ENCODE peak calls at places on chromosomes 3 and 15, in five cellular contexts. T is PC-3, P is OCI-LY7, W is MM.1S, V is SK-N-SH. Z is an unnamed sample. For H3K9me2, the result is how much of the 10 kb centered on the place peaks cover.

GRCh38 chr3:189202583-189202982 is 30.8 kb downstream of the TPRG1 start:
- DNase-seq in P (no peak), V (no peak), T (no peak), W (no peak), Z (peak)

GRCh38 chr3:52182691-52183090 is 15.3 kb upstream of the ALAS1 start:
- DNase-seq in W (no peak), P (no peak), V (no peak), T (no peak), Z (no peak)

GRCh38 chr3:55813268-55814097 is 326.4 kb upstream of the WNT5A start:
- DNase-seq in P (no peak), T (no peak), W (no peak), V (no peak), Z (no peak)

GRCh38 chr15:28936481-28936881 is 50.7 kb downstream of the APBA2 start:
- DNase-seq in V (no peak), T (no peak), P (no peak), W (no peak), Z (no peak)

GRCh38 chr3:9916734-9917680 is at the start of gene IL17RC:
- DNase-seq in T (peak), P (no peak), W (peak), V (peak), Z (peak)

GRCh38 chr3:53147903-53148400 is 13.1 kb upstream of the PRKCD start:
- DNase-seq in T (no peak), P (no peak), V (no peak), W (no peak), Z (no peak)

GRCh38 chr3:183159319-183159718 is 3.2 kb downstream of the LAMP3 start:
- DNase-seq in W (no peak), T (no peak), V (no peak), P (no peak), Z (peak)

GRCh38 chr15:64844576-64845140 is 2.9 kb downstream of the PLEKHO2 start:
- DNase-seq in P (peak), V (peak), T (no peak), W (no peak), Z (no peak)

GRCh38 chr3:184691397-184692131 is 20.3 kb downstream of the MAGEF1 start:
- DNase-seq in V (peak), W (no peak), P (no peak), T (no peak), Z (no peak)

GRCh38 chr3:197737319-197737649 is 580 bp upstream of the RUBCN start:
- DNase-seq in V (no peak), W (no peak), T (no peak), P (no peak), Z (no peak)

GRCh38 chr3:40741729-40742128 is 217.0 kb downstream of the ZNF621 start:
- DNase-seq in V (no peak), W (peak), P (peak), T (no peak), Z (no peak)

GRCh38 chr15:76057332-76058000 is 2.3 kb upstream of the TMEM266 start:
- DNase-seq in W (peak), T (peak), V (peak), P (peak), Z (peak)

GRCh38 chr3:196431193-196432136 is 762 bp downstream of the UBXN7 start:
- DNase-seq in P (peak), W (peak), T (peak), V (peak), Z (peak)

GRCh38 chr3:84959470-84960380 is 936 bp downstream of the CADM2 start:
- DNase-seq in T (no peak), V (peak), W (no peak), P (no peak), Z (peak)

GRCh38 chr3:103389356-103389755 is 954.5 kb downstream of the ZPLD1 start:
- DNase-seq in W (no peak), V (no peak), T (no peak), P (no peak), Z (no peak)

GRCh38 chr3:143201870-143202269 is 82.3 kb downstream of the CHST2 start:
- DNase-seq in T (no peak), W (no peak), P (no peak), V (no peak), Z (no peak)

GRCh38 chr3:34676431-34676830 is 878.0 kb downstream of the PDCD6IP start:
- DNase-seq in V (no peak), T (peak), W (no peak), P (no peak), Z (no peak)

GRCh38 chr15:85831415-85832113 is 36.8 kb upstream of the KLHL25 start:
- DNase-seq in V (peak), T (peak), P (peak), W (no peak), Z (peak)

GRCh38 chr3:15291589-15292541 is 40.5 kb downstream of the SH3BP5 start:
- DNase-seq in V (no peak), P (peak), T (no peak), W (peak), Z (no peak)

GRCh38 chr3:36175113-36175812 is 205.0 kb upstream of the STAC start:
- DNase-seq in W (no peak), V (no peak), T (no peak), P (no peak), Z (no peak)

GRCh38 chr3:71688121-71688520 is 37.1 kb downstream of the EIF4E3 start:
- DNase-seq in P (no peak), V (no peak), W (no peak), T (peak), Z (no peak)

GRCh38 chr3:197328198-197328597 is 29.8 kb upstream of the DLG1 start:
- DNase-seq in T (no peak), P (no peak), W (no peak), V (no peak), Z (no peak)

GRCh38 chr3:50336452-50337174 is 4.0 kb downstream of the RASSF1 start:
- DNase-seq in V (no peak), T (peak), P (no peak), W (no peak), Z (peak)

GRCh38 chr15:92528736-92529135 is 126.8 kb downstream of the FAM174B start:
- DNase-seq in V (no peak), T (no peak), W (no peak), P (no peak), Z (no peak)

GRCh38 chr3:145815707-145816413 is 345.1 kb downstream of the PLOD2 start:
- DNase-seq in V (no peak), T (no peak), W (no peak), P (no peak), Z (peak)

GRCh38 chr15:100939786-100940185 is 20.6 kb downstream of the LRRK1 start:
- DNase-seq in W (no peak), P (no peak), T (no peak), V (no peak), Z (no peak)

GRCh38 chr3:11172136-11172670 is 17.9 kb downstream of the HRH1 start:
- DNase-seq in W (no peak), T (no peak), V (no peak), P (no peak), Z (no peak)

GRCh38 chr3:171358171-171358890 is 101.9 kb downstream of the TNIK start:
- DNase-seq in T (peak), V (no peak), P (no peak), W (no peak), Z (no peak)

GRCh38 chr3:48514431-48515227 is 10.7 kb upstream of the SHISA5 start:
- DNase-seq in T (no peak), P (peak), W (peak), V (no peak), Z (no peak)

GRCh38 chr15:101361418-101361817 is 66.4 kb upstream of the SNRPA1 start:
- DNase-seq in T (no peak), P (no peak), W (no peak), V (no peak), Z (no peak)

GRCh38 chr3:186117521-186118111 is 8.7 kb upstream of the ETV5 start:
- DNase-seq in W (peak), P (no peak), V (no peak), T (no peak), Z (no peak)

GRCh38 chr3:153284282-153284938 is 122.4 kb downstream of the RAP2B start:
- DNase-seq in T (peak), W (no peak), V (no peak), P (peak), Z (no peak)

GRCh38 chr3:137988152-137988551 is 21.8 kb upstream of the CLDN18 start:
- DNase-seq in W (peak), V (no peak), P (no peak), T (no peak), Z (no peak)

GRCh38 chr3:114745322-114746240 is 401.5 kb downstream of the ZBTB20 start:
- DNase-seq in W (no peak), P (no peak), T (peak), V (no peak), Z (no peak)

GRCh38 chr15:66894363-66894762 is 171.0 kb upstream of the SMAD3 start:
- DNase-seq in P (no peak), V (no peak), W (no peak), T (peak), Z (no peak)

GRCh38 chr3:43649365-43649968 is 27.7 kb upstream of the ANO10 start:
- DNase-seq in P (no peak), V (no peak), W (no peak), T (no peak), Z (peak)

GRCh38 chr15:80673561-80674244 is 21.4 kb upstream of the ABHD17C start:
- DNase-seq in P (no peak), W (no peak), T (no peak), V (no peak), Z (peak)
- H3K9me2 ChIP-seq in P (under half), W (under half), T (under half), V (under half), Z (under half)

GRCh38 chr3:78405745-78406144 is 1362.1 kb downstream of the ROBO1 start:
- DNase-seq in W (no peak), T (no peak), P (no peak), V (no peak), Z (no peak)

GRCh38 chr3:78398401-78398800 is 1358.5 kb downstream of the ROBO2 start:
- DNase-seq in P (no peak), T (no peak), W (no peak), V (no peak), Z (no peak)

GRCh38 chr3:78406396-78406795 is 1361.4 kb downstream of the ROBO1 start:
- DNase-seq in P (no peak), T (no peak), V (no peak), W (no peak), Z (no peak)

GRCh38 chr3:78402720-78403119 is 1362.8 kb downstream of the ROBO2 start:
- DNase-seq in P (no peak), W (no peak), T (no peak), V (no peak), Z (no peak)
- TF ChIP-seq CTCF in P (no peak), W (no peak), T (no peak), V (no peak), Z (no peak)

GRCh38 chr15:45231061-45231576 is 20.9 kb upstream of the SLC28A2 start:
- DNase-seq in P (no peak), W (no peak), V (no peak), T (no peak), Z (no peak)
- H3K9me2 ChIP-seq in P (under half), W (under half), V (under half), T (under half), Z (under half)

DNA sequence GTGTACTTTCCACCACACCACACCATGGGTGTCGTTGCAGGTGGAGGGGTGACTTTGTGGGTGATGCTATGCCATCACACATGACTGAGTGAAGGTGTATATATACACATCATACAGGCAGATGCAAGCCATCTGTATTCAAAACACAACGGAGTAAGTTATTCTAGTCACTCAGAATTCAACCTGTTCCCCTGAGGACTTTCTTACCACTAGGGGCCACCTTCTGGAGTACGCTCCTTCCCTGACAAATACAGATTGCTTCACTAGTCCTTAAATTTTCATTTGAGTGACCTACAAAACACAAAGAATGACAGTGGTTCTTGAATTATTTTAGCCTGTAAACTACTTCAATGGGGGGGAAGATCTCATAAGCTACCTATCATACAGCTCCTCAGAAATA is 52.8 kb upstream of the NTRK3 start:
- DNase-seq in T (no peak), W (no peak), V (no peak), P (no peak), Z (peak)
- TF ChIP-seq CTCF in T (no peak), W (no peak), V (no peak), P (peak), Z (peak)

GRCh38 chr3:94395851-94396250 is 333.0 kb downstream of the NSUN3 start:
- DNase-seq in W (no peak), V (no peak), P (no peak), T (no peak), Z (no peak)
- H3K9me2 ChIP-seq in W (under half), V (under half), P (under half), T (under half), Z (under half)

GRCh38 chr15:26097216-26097615 is 234.1 kb upstream of the ATP10A start:
- DNase-seq in P (no peak), T (no peak), W (no peak), V (no peak), Z (no peak)

GRCh38 chr15:26091184-26091583 is 228.1 kb upstream of the ATP10A start:
- DNase-seq in V (no peak), P (no peak), T (peak), W (no peak), Z (no peak)

GRCh38 chr15:26098801-26099200 is 235.7 kb upstream of the ATP10A start:
- DNase-seq in V (no peak), P (no peak), T (no peak), W (no peak), Z (no peak)

GRCh38 chr15:26101443-26101842 is 238.3 kb upstream of the ATP10A start:
- DNase-seq in P (no peak), W (no peak), V (no peak), T (no peak), Z (no peak)

GRCh38 chr15:26095710-26096330 is 232.7 kb upstream of the ATP10A start:
- DNase-seq in W (no peak), T (peak), V (no peak), P (no peak), Z (peak)
- TF ChIP-seq CTCF in W (no peak), T (peak), V (peak), P (no peak), Z (peak)

GRCh38 chr3:33165372-33165771 is 51.6 kb downstream of the CRTAP start:
- DNase-seq in T (no peak), W (no peak), V (no peak), P (no peak), Z (no peak)
- H3K9me2 ChIP-seq in T (under half), W (under half), V (under half), P (under half), Z (under half)

GRCh38 chr3:42118762-42119361 is 27.7 kb downstream of the TRAK1 start:
- DNase-seq in V (peak), P (peak), T (peak), W (peak), Z (peak)
- TF ChIP-seq CTCF in V (peak), P (peak), T (peak), W (peak), Z (peak)

GRCh38 chr3:78610462-78611125 is 1157.2 kb downstream of the ROBO1 start:
- DNase-seq in V (no peak), P (no peak), W (no peak), T (no peak), Z (no peak)
- H3K9me2 ChIP-seq in V (under half), P (under half), W (under half), T (under half), Z (under half)